ENCODE peak calls at places on chromosomes 7 and 10, in six cellular contexts. L is hepatocyte, A is esophagus squamous epithelium, Q is IMR-90, H is ascending aorta, J is colonic mucosa. N is an unnamed sample. For H3K9me3, the result is how much of the 10 kb centered on the place peaks cover.

GRCh38 chr10:101330236-101331225 is 23.4 kb upstream of the BTRC start:
- DNase-seq in A (no peak), Q (peak), L (no peak), H (no peak), J (no peak), N (no peak)

GRCh38 chr7:72176875-72177274 is 235.3 kb downstream of the CALN1 start:
- DNase-seq in L (no peak), A (no peak), Q (no peak), J (no peak), H (no peak), N (no peak)

GRCh38 chr7:78587443-78588044 is 789.0 kb downstream of the PHTF2 start:
- DNase-seq in L (no peak), Q (peak), A (no peak), J (no peak), H (no peak), N (no peak)

GRCh38 chr10:108187396-108188012 is 1023.0 kb upstream of the SORCS1 start:
- DNase-seq in J (no peak), L (peak), Q (no peak), A (no peak), H (no peak), N (no peak)

GRCh38 chr7:134891262-134892001 is 94.9 kb upstream of the AGBL3 start:
- DNase-seq in Q (peak), J (peak), A (no peak), L (peak), H (peak), N (no peak)

GRCh38 chr10:100724531-100725027 is 20.8 kb upstream of the PAX2 start:
- DNase-seq in H (no peak), A (no peak), J (no peak), L (no peak), Q (no peak), N (no peak)

GRCh38 chr10:101031796-101032636 is 982 bp downstream of the SFXN3 start:
- DNase-seq in H (peak), J (peak), L (peak), A (no peak), Q (peak), N (peak)

GRCh38 chr10:102856758-102857424 is 2.8 kb downstream of the BORCS7 start:
- DNase-seq in A (no peak), H (no peak), Q (no peak), L (no peak), J (no peak), N (no peak)

GRCh38 chr7:132685301-132685700 is 109.0 kb upstream of the PLXNA4 start:
- DNase-seq in J (no peak), A (no peak), Q (no peak), H (no peak), L (no peak), N (no peak)

GRCh38 chr7:116128139-116128538 is 82.2 kb upstream of the TES start:
- DNase-seq in J (no peak), H (no peak), A (no peak), L (no peak), Q (no peak), N (no peak)

GRCh38 chr7:79064187-79064823 is 389.2 kb downstream of the MAGI2 start:
- DNase-seq in H (no peak), Q (peak), L (no peak), J (no peak), A (no peak), N (no peak)

GRCh38 chr10:131193923-131194322 is 117.6 kb downstream of the TCERG1L start:
- DNase-seq in L (no peak), H (peak), J (no peak), Q (no peak), A (no peak), N (no peak)

GRCh38 chr10:47309403-47310089 is 9.5 kb downstream of the GDF10 start:
- DNase-seq in H (no peak), L (no peak), A (no peak), Q (no peak), J (no peak), N (no peak)

GRCh38 chr7:28808786-28809533 is 149.2 kb downstream of the TRIL start:
- DNase-seq in J (peak), Q (peak), A (peak), L (no peak), H (no peak), N (no peak)

GRCh38 chr7:66824041-66824440 is 83.5 kb downstream of the RABGEF1 start:
- DNase-seq in Q (no peak), H (no peak), A (no peak), J (no peak), L (no peak), N (no peak)

GRCh38 chr7:137454169-137455166 is 110.9 kb upstream of the PTN start:
- DNase-seq in H (peak), A (no peak), L (peak), Q (peak), J (peak), N (no peak)

GRCh38 chr7:132307465-132307864 is 268.8 kb downstream of the PLXNA4 start:
- DNase-seq in A (no peak), J (no peak), L (no peak), Q (no peak), H (no peak), N (no peak)

GRCh38 chr7:36002900-36003299 is 150.2 kb upstream of the EEPD1 start:
- DNase-seq in Q (no peak), H (no peak), J (no peak), L (no peak), A (no peak), N (no peak)

GRCh38 chr7:55020481-55020871 is 1.7 kb downstream of the EGFR start:
- DNase-seq in L (peak), H (peak), Q (peak), J (peak), A (no peak), N (no peak)

GRCh38 chr7:139715194-139715815 is 62.5 kb downstream of the HIPK2 start:
- DNase-seq in H (peak), A (no peak), L (no peak), Q (no peak), J (no peak), N (no peak)

GRCh38 chr10:77105756-77106155 is 531.9 kb downstream of the KCNMA1 start:
- DNase-seq in A (no peak), H (no peak), L (no peak), Q (peak), J (no peak), N (no peak)

GRCh38 chr7:116269466-116269865 is 59.1 kb downstream of the TES start:
- DNase-seq in A (no peak), H (no peak), Q (peak), J (no peak), L (no peak), N (no peak)

GRCh38 chr7:92226981-92227380 is 18.7 kb downstream of the KRIT1 start:
- DNase-seq in H (no peak), A (no peak), Q (peak), L (no peak), J (no peak), N (no peak)

GRCh38 chr10:103545771-103546281 is 52.3 kb downstream of the NEURL1 start:
- DNase-seq in H (peak), Q (no peak), J (no peak), L (peak), A (no peak), N (no peak)

DNA sequence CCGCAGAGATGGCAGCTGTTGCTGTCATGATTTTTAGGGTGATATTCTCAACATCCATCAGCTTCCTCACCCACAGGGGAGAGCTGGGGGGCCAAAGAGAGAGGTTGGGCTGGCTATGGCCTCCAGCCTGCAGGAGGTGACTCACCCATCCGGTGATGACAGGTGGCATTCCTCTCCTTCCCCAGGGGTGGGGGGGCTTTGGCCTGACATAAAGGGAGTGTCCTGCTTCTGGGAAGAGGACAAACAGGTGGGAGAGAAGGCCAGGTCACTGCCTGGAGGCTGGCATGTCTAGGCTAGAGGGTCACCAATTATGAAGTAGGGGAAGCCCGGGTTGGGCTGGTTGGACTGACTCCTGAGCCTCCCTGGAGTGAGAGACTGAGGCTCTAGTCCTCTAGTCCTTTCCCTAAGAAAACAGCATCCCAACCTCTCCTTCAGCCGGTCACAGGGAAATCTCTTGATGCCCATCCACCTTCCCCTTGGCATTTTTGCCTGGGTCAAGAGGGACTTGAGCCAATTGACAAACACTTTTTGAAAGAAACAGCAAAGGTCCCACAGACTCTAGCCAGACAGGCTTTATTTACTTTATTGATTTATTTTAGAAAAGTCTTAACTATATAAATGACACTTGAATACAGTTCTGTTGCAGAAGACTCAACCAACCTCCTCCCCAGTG is 79.8 kb upstream of the ZNF716 start:
- DNase-seq in J (no peak), A (no peak), H (no peak), L (no peak), Q (no peak), N (no peak)
- H3K9me3 ChIP-seq in J (under half), A (half or more), H (under half), L (under half), Q (under half), N (under half)

GRCh38 chr10:1549591-1550290 is 187.6 kb downstream of the ADARB2 start:
- DNase-seq in L (no peak), H (no peak), Q (no peak), A (no peak), J (no peak), N (no peak)
- H3K9me3 ChIP-seq in L (under half), H (under half), Q (half or more), A (under half), J (under half), N (under half)

DNA sequence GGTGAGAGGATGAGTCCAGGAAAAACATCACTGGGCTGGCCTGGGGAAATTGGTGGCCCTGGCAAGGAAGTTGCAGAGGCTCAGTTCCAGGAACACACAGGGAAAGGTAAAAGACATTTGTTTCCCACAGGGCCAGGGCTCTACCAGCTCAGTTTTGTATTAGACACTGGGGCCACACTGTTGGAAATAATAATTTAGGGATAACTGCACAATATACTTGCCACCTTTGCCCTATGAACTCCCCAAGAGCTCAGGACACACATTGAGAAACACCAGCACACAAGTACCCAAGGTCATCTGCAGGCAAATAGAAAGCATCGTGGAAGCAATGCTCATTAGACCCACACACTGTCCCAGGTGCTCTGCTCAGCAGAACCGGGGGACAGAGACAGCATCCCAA is 617.6 kb downstream of the PTPRN2 start:
- DNase-seq in J (no peak), L (no peak), H (no peak), A (no peak), Q (no peak), N (no peak)
- H3K9me3 ChIP-seq in J (under half), L (under half), H (under half), A (under half), Q (under half), N (under half)

GRCh38 chr7:120363414-120363813 is 90.4 kb downstream of the KCND2 start:
- DNase-seq in J (no peak), L (no peak), A (no peak), Q (no peak), H (no peak), N (no peak)

DNA sequence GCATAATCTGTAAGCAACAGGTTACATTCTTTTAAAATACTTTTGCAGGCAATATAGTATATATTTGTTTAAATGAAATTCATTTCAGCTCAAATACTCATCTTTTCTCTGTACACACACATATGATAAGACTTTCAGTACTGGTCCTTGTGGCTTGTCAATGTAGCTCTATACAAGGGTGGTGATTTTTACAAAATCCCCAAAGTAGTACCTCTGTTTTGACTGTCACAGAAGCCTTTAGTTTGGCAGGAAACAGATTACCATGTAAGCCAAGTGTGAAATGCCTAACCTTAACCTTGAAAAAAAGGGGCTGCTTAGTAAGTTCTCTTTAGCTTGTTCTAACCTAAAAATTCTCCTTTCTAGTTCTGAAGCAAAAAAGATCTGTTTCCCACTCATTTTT is 87.9 kb downstream of the KCND2 start:
- DNase-seq in L (no peak), J (no peak), A (no peak), Q (no peak), H (no peak), N (no peak)
- H3K9me3 ChIP-seq in L (under half), J (under half), A (under half), Q (under half), H (under half), N (under half)

GRCh38 chr10:83545901-83546391 is 593.4 kb upstream of the GHITM start:
- DNase-seq in H (no peak), A (no peak), L (peak), Q (no peak), J (no peak), N (no peak)

GRCh38 chr10:83541096-83541495 is 598.2 kb upstream of the GHITM start:
- DNase-seq in Q (no peak), H (no peak), L (no peak), A (no peak), J (no peak), N (no peak)

GRCh38 chr10:83539528-83540308 is 599.6 kb upstream of the GHITM start:
- DNase-seq in A (no peak), H (peak), Q (no peak), L (peak), J (no peak), N (peak)

GRCh38 chr10:83544049-83544448 is 595.3 kb upstream of the GHITM start:
- DNase-seq in A (no peak), H (no peak), L (no peak), Q (no peak), J (no peak), N (no peak)

GRCh38 chr10:83542774-83543291 is 596.5 kb upstream of the GHITM start:
- DNase-seq in J (no peak), L (no peak), A (no peak), Q (no peak), H (no peak), N (no peak)
- H3K9me3 ChIP-seq in J (under half), L (under half), A (under half), Q (under half), H (under half), N (under half)

GRCh38 chr7:157758468-157759245 is 421.9 kb downstream of the DNAJB6 start:
- DNase-seq in Q (no peak), J (no peak), L (no peak), A (no peak), H (no peak), N (no peak)
- H3K9me3 ChIP-seq in Q (under half), J (under half), L (under half), A (under half), H (under half), N (under half)

DNA sequence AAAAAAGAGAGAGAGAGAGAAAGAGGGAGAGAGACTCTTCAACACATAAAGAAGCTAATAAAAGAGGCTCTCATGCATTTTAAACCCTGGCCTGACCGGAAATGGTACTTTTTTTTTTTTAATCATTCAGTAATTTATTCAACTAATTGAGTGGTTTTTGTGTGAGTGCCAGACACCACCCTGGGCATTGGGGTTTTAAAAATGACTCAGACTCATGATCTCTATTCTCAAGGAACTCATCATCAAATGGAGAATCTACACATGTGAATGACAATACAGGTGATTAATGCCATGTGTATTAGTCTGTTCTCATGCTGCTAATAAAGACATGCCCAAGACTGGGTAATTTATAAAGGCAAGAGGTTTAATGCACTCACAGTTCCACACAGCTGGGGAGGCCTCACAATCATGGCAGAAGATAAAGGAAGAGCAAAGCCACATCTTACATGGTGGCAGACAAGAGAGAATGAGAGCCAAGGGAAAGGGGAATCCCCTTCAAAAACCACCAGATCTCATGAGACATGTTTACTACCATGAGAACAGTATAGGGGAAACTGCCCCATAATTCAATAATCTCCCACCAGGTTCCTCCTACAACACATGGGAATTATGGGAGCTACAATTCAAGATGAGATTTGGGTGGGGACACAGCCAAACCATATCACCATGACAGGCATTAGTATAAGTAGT is 158.5 kb upstream of the AUTS2 start:
- DNase-seq in H (no peak), J (no peak), A (no peak), Q (no peak), L (no peak), N (no peak)
- H3K9me3 ChIP-seq in H (under half), J (under half), A (under half), Q (under half), L (under half), N (under half)

GRCh38 chr7:158500651-158501052 is 87.0 kb downstream of the PTPRN2 start:
- DNase-seq in L (no peak), J (no peak), Q (no peak), H (no peak), A (no peak), N (no peak)
- H3K9me3 ChIP-seq in L (under half), J (under half), Q (under half), H (under half), A (under half), N (under half)

N was measured in thoracic aorta.